ENCODE peak calls at places on chromosome 18, in seven cellular contexts. Z is BJ; V is foreskin fibroblast; Y is CD4-positive, alpha-beta T cell; U is kidney epithelial cell; H is lower lobe of right lung; T is left lung. C is an unnamed sample.

GRCh38 chr18:63301458-63301857 is 18.1 kb downstream of the BCL2 start:
- DNase-seq in H (no peak), V (no peak), Y (no peak), Z (no peak), T (no peak), U (no peak), C (no peak)

GRCh38 chr18:74171910-74172606 is 23.7 kb downstream of the TIMM21 start:
- DNase-seq in U (no peak), Z (no peak), V (no peak), T (no peak), H (no peak), Y (no peak), C (no peak)

GRCh38 chr18:35817604-35818352 is 154.7 kb upstream of the RMP24 start:
- DNase-seq in Z (no peak), V (no peak), H (no peak), Y (no peak), T (peak; percentile 57), U (no peak), C (no peak)

GRCh38 chr18:35024965-35025364 is 16.2 kb upstream of the MAPRE2 start:
- DNase-seq in T (no peak), U (no peak), H (peak; percentile 50), Y (no peak), Z (peak; percentile 88), V (peak; percentile 85), C (peak; percentile 64)

GRCh38 chr18:24771300-24771699 is 310.9 kb downstream of the HRH4 start:
- DNase-seq in U (no peak), T (no peak), Y (no peak), Z (no peak), H (no peak), V (no peak), C (no peak)

GRCh38 chr18:71130351-71130750 is 841.5 kb downstream of the SOCS6 start:
- DNase-seq in Z (no peak), T (no peak), H (no peak), V (no peak), Y (no peak), U (no peak), C (no peak)

GRCh38 chr18:39523281-39523680 is 1957.7 kb upstream of the CELF4 start:
- DNase-seq in U (peak; percentile 58), Y (no peak), V (peak; percentile 61), H (no peak), Z (no peak), T (no peak), C (no peak)

GRCh38 chr18:48962252-48962856 is 11.6 kb upstream of the SMAD7 start:
- DNase-seq in Y (no peak), T (no peak), Z (no peak), H (no peak), V (no peak), U (no peak), C (no peak)

GRCh38 chr18:74529378-74529777 is 4.9 kb upstream of the CNDP1 start:
- DNase-seq in Z (no peak), H (no peak), U (no peak), Y (no peak), V (no peak), T (no peak), C (no peak)

GRCh38 chr18:69002233-69002632 is 204.4 kb downstream of the CCDC102B start:
- DNase-seq in V (no peak), T (no peak), Z (no peak), U (no peak), H (no peak), Y (no peak), C (no peak)
- TF ChIP-seq CTCF in V (no peak), T (no peak), Z (peak; percentile 14), U (no peak), H (no peak), Y (no peak), C (no peak)

GRCh38 chr18:9790261-9790660 is 82.2 kb downstream of the RAB31 start:
- DNase-seq in T (no peak), H (no peak), V (no peak), Z (no peak), Y (no peak), U (no peak), C (no peak)

GRCh38 chr18:9788140-9788539 is 80.0 kb downstream of the RAB31 start:
- DNase-seq in T (no peak), Z (no peak), U (no peak), Y (no peak), V (no peak), H (no peak), C (no peak)

GRCh38 chr18:9796933-9797549 is 88.7 kb upstream of the TXNDC2 start:
- DNase-seq in Z (no peak), Y (no peak), H (no peak), V (peak; percentile 50), U (peak; percentile 61), T (no peak), C (no peak)

GRCh38 chr18:9788860-9789259 is 80.8 kb downstream of the RAB31 start:
- DNase-seq in H (no peak), Z (no peak), T (no peak), U (no peak), Y (no peak), V (no peak), C (no peak)

DNA sequence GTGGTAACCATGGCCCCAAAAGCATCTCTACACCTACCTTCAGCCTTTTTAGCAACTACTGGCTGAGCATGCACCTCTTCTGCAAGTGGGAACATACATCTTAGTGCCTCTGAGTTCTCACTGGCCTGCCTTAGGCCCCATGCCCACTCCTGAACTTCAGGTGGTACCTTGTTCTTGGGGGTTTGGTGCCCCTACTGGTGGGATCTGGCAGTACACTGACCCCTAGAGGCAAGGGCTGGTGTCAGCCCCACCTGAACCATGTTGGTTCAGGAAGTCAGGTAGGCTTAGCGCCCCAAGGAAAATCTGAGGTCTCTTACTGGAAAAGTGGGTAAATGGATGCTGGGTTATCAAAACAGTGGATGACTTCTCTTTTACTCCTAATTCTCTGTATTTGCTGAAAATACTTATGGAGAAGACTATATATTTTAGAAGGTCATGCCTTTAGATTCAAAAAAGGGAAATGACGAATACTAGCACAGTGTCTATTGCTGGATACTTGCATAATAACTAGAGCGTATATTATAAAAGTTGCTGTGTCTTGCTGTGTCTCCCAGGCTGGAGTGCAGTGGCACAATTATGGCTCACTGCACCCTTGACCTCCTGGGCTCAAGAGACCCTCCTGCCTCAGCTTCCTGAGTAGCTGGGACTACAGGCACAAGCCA is 84.6 kb downstream of the RAB31 start:
- DNase-seq in T (no peak), Y (no peak), H (no peak), U (no peak), V (no peak), Z (no peak), C (no peak)
- TF ChIP-seq CTCF in T (peak; percentile 29), Y (peak; percentile 39), H (peak; percentile 39), U (peak; percentile 34), V (no peak), Z (peak; percentile 50), C (peak; percentile 19)

GRCh38 chr18:12278153-12278764 is 24.1 kb downstream of the CIDEA start:
- DNase-seq in V (no peak), H (no peak), U (no peak), Z (no peak), T (no peak), Y (no peak), C (no peak)

GRCh38 chr18:12281861-12282260 is 26.2 kb upstream of the TUBB6 start:
- DNase-seq in U (no peak), H (no peak), T (no peak), V (no peak), Z (no peak), Y (no peak), C (no peak)

GRCh38 chr18:12276736-12277554 is 22.8 kb downstream of the CIDEA start:
- DNase-seq in H (no peak), Y (no peak), V (no peak), T (no peak), Z (no peak), U (no peak), C (no peak)

GRCh38 chr18:12279781-12280531 is 25.8 kb downstream of the CIDEA start:
- DNase-seq in U (no peak), T (no peak), H (no peak), Y (no peak), Z (no peak), V (no peak), C (no peak)

GRCh38 chr18:12278765-12279682 is 24.9 kb downstream of the CIDEA start:
- DNase-seq in T (peak; percentile 89), Y (no peak), V (peak; percentile 98), U (peak; percentile 82), H (peak; percentile 74), Z (peak; percentile 83), C (peak; percentile 91)
- TF ChIP-seq CTCF in T (no peak), Y (no peak), V (no peak), U (no peak), H (no peak), Z (no peak), C (peak; percentile 36)

GRCh38 chr18:9848170-9848854 is 37.5 kb upstream of the TXNDC2 start:
- DNase-seq in H (no peak), Y (no peak), V (no peak), Z (no peak), T (no peak), U (no peak), C (no peak)

GRCh38 chr18:9852266-9853081 is 33.3 kb upstream of the TXNDC2 start:
- DNase-seq in Z (no peak), T (no peak), V (no peak), H (no peak), Y (no peak), U (no peak), C (no peak)

GRCh38 chr18:9849407-9849961 is 36.3 kb upstream of the TXNDC2 start:
- DNase-seq in T (peak; percentile 89), Z (no peak), V (no peak), U (no peak), Y (no peak), H (peak; percentile 83), C (no peak)

GRCh38 chr18:9851511-9851910 is 34.3 kb upstream of the TXNDC2 start:
- DNase-seq in V (no peak), T (no peak), Z (no peak), H (peak; percentile 67), Y (no peak), U (no peak), C (no peak)

GRCh38 chr18:9850297-9850696 is 35.5 kb upstream of the TXNDC2 start:
- DNase-seq in U (no peak), Z (no peak), H (no peak), Y (no peak), V (no peak), T (no peak), C (no peak)
- TF ChIP-seq CTCF in U (no peak), Z (no peak), H (no peak), Y (no peak), V (no peak), T (no peak), C (no peak)

GRCh38 chr18:38047820-38048219 is 482.2 kb upstream of the CELF4 start:
- DNase-seq in Z (no peak), T (no peak), H (no peak), U (no peak), V (no peak), Y (no peak), C (no peak)
- TF ChIP-seq CTCF in Z (no peak), T (no peak), H (no peak), U (peak; percentile 8), V (no peak), Y (no peak), C (no peak)

C was measured in AG04449.